ENCODE peak calls at places on chromosomes 16 and 17, in four cellular contexts. One of them, this sample, is unnamed.

GRCh38 chr17:81015135-81015534 is 19.8 kb upstream of the BAIAP2 start:
- DNase-seq in H1: no peak
- DNase-seq in IMR-90: peak
- DNase-seq in H9: no peak
- DNase-seq in this sample: no peak

GRCh38 chr17:76356803-76357456 is 3.2 kb upstream of the PRPSAP1 start:
- DNase-seq in H9: no peak
- DNase-seq in H1: no peak
- DNase-seq in IMR-90: no peak
- DNase-seq in this sample: no peak

GRCh38 chr17:1304962-1305361 is 25.5 kb downstream of the TRARG1 start:
- DNase-seq in H9: no peak
- DNase-seq in IMR-90: no peak
- DNase-seq in H1: no peak
- DNase-seq in this sample: no peak

GRCh38 chr16:80176114-80176513 is 364.7 kb upstream of the DYNLRB2 start:
- DNase-seq in IMR-90: no peak
- DNase-seq in H9: no peak
- DNase-seq in H1: no peak
- DNase-seq in this sample: no peak

GRCh38 chr16:77613115-77613514 is 109.2 kb upstream of the NUDT7 start:
- DNase-seq in H9: no peak
- DNase-seq in IMR-90: no peak
- DNase-seq in H1: no peak
- DNase-seq in this sample: no peak

GRCh38 chr16:29688172-29688571 is 9.2 kb downstream of the QPRT start:
- DNase-seq in H9: no peak
- DNase-seq in IMR-90: no peak
- DNase-seq in H1: no peak
- DNase-seq in this sample: no peak

GRCh38 chr17:63881935-63882601 is at the start of gene GH2:
- DNase-seq in IMR-90: peak
- DNase-seq in H1: no peak
- DNase-seq in H9: peak
- DNase-seq in this sample: peak

GRCh38 chr16:28984091-28984490 is 761 bp upstream of the LAT start:
- DNase-seq in IMR-90: no peak
- DNase-seq in H1: no peak
- DNase-seq in H9: no peak
- DNase-seq in this sample: no peak

GRCh38 chr17:3957735-3958134 is 6.5 kb downstream of the ATP2A3 start:
- DNase-seq in H9: no peak
- DNase-seq in H1: no peak
- DNase-seq in IMR-90: no peak
- DNase-seq in this sample: no peak

GRCh38 chr17:31388770-31389672 is 2.5 kb upstream of the RAB11FIP4 start:
- DNase-seq in H9: peak
- DNase-seq in H1: no peak
- DNase-seq in IMR-90: no peak
- DNase-seq in this sample: peak

GRCh38 chr17:31604936-31605335 is 213.5 kb downstream of the RAB11FIP4 start:
- DNase-seq in H1: no peak
- DNase-seq in H9: no peak
- DNase-seq in IMR-90: no peak
- DNase-seq in this sample: no peak

GRCh38 chr16:57475711-57476339 is 10.5 kb downstream of the DOK4 start:
- DNase-seq in IMR-90: peak
- DNase-seq in H1: peak
- DNase-seq in H9: peak
- DNase-seq in this sample: peak

GRCh38 chr17:81427446-81428120 is 32.3 kb downstream of the BAHCC1 start:
- DNase-seq in IMR-90: no peak
- DNase-seq in H9: no peak
- DNase-seq in H1: no peak
- DNase-seq in this sample: no peak

GRCh38 chr17:79080349-79080748 is 5.7 kb downstream of the ENGASE start:
- DNase-seq in IMR-90: no peak
- DNase-seq in H9: no peak
- DNase-seq in H1: no peak
- DNase-seq in this sample: no peak

GRCh38 chr17:30091771-30092170 is 24.8 kb upstream of the NSRP1 start:
- DNase-seq in H9: no peak
- DNase-seq in IMR-90: peak
- DNase-seq in H1: no peak
- DNase-seq in this sample: no peak

GRCh38 chr17:75778861-75779249 is 5.8 kb upstream of the UNK start:
- DNase-seq in H9: peak
- DNase-seq in IMR-90: peak
- DNase-seq in H1: no peak
- DNase-seq in this sample: no peak

GRCh38 chr17:63203652-63204051 is 237.6 kb downstream of the TANC2 start:
- DNase-seq in H9: no peak
- DNase-seq in IMR-90: no peak
- DNase-seq in H1: no peak
- DNase-seq in this sample: no peak

GRCh38 chr17:79057727-79058400 is 16.8 kb upstream of the ENGASE start:
- DNase-seq in IMR-90: no peak
- DNase-seq in H9: no peak
- DNase-seq in H1: no peak
- DNase-seq in this sample: no peak

GRCh38 chr16:21072976-21073375 is 77.7 kb downstream of the DNAH3 start:
- DNase-seq in H9: no peak
- DNase-seq in IMR-90: no peak
- DNase-seq in H1: no peak
- DNase-seq in this sample: no peak

GRCh38 chr17:73747221-73748002 is 103.2 kb upstream of the SDK2 start:
- DNase-seq in H9: no peak
- DNase-seq in H1: no peak
- DNase-seq in IMR-90: no peak
- DNase-seq in this sample: no peak

GRCh38 chr16:56700195-56700594 is 17.9 kb downstream of the MT1X start:
- DNase-seq in H9: no peak
- DNase-seq in IMR-90: peak
- DNase-seq in H1: no peak
- DNase-seq in this sample: no peak

GRCh38 chr16:56606071-56606687 is 2.2 kb upstream of the MT2A start:
- DNase-seq in IMR-90: peak
- DNase-seq in H1: no peak
- DNase-seq in H9: no peak
- DNase-seq in this sample: no peak

GRCh38 chr17:560379-560935 is 154.2 kb downstream of the VPS53 start:
- DNase-seq in IMR-90: peak
- DNase-seq in H1: no peak
- DNase-seq in H9: no peak
- DNase-seq in this sample: no peak

GRCh38 chr16:970379-970765 is 412 bp downstream of the LMF1 start:
- DNase-seq in IMR-90: no peak
- DNase-seq in H1: no peak
- DNase-seq in H9: no peak
- DNase-seq in this sample: no peak

GRCh38 chr17:7856081-7856791 is 1.1 kb downstream of the NAA38 start:
- DNase-seq in IMR-90: no peak
- DNase-seq in H9: peak
- DNase-seq in H1: no peak
- DNase-seq in this sample: no peak

GRCh38 chr17:19671433-19671832 is 22.9 kb downstream of the ALDH3A2 start:
- DNase-seq in H9: no peak
- DNase-seq in IMR-90: no peak
- DNase-seq in H1: no peak
- DNase-seq in this sample: no peak

GRCh38 chr17:77999413-78000173 is 41.1 kb downstream of the TNRC6C start:
- DNase-seq in H9: no peak
- DNase-seq in H1: no peak
- DNase-seq in IMR-90: peak
- DNase-seq in this sample: peak

DNA sequence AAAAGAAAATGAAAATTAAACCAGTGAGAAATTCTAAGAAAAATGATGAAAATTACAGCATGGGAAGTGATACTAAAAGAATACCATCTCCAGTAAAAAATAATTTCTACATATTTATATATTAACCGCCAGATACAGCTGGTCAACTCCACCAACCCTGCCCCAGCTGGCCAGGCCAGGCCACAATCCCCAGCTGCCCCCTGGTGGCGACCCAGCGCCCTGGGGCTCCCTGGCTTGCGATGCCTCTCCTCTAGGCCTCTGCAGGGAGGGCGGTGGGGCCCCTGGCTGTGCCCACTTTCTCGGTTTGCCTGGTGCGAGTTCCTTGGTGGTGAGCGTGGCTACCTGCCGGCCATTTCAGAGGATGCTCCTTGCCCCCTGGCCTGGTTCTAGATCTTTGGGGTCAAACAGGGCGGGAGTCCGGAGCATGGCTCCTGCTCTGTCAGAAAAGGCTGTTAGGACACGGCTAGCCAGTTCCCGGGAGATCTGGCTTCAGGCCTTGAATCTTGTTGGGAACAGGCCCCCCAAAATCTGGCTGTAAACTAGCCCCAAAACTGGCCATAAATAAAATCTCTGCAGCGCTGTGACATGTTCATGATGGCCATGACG is 14.5 kb downstream of the GLIS2 start:
- DNase-seq in H9: peak
- DNase-seq in H1: no peak
- DNase-seq in IMR-90: peak
- DNase-seq in this sample: peak
- H4K5ac ChIP-seq in H9: no peak
- H4K5ac ChIP-seq in H1: no peak
- H4K5ac ChIP-seq in IMR-90: no peak
- H4K5ac ChIP-seq in this sample: no peak

DNA sequence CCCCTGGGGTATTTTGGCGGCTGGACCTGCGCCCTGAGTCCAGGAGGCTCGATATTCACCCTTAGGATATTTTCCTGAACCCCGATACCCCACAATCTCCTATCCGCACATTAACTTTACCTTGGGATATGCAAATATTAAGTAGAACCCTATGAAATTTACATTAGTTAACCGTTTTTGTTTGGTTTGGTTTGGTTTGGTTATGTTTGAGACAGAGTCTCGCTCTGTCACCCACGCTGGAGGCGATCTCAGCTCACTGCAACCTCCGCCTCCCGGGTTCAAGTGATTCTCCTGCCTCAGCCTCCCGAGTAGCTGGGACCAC is 9.3 kb upstream of the NAGS start:
- DNase-seq in IMR-90: no peak
- DNase-seq in H1: no peak
- DNase-seq in H9: no peak
- DNase-seq in this sample: no peak
- H2BK5ac ChIP-seq in IMR-90: no peak
- H2BK5ac ChIP-seq in H1: no peak
- H2BK5ac ChIP-seq in H9: no peak
- H2BK5ac ChIP-seq in this sample: no peak

GRCh38 chr16:87828071-87828971 is 41.0 kb downstream of the SLC7A5 start:
- DNase-seq in H9: no peak
- DNase-seq in IMR-90: no peak
- DNase-seq in H1: no peak
- DNase-seq in this sample: no peak
- H4K5ac ChIP-seq in H9: no peak
- H4K5ac ChIP-seq in IMR-90: no peak
- H4K5ac ChIP-seq in H1: no peak
- H4K5ac ChIP-seq in this sample: no peak

GRCh38 chr17:59786536-59787319 is 79.3 kb downstream of the VMP1 start:
- DNase-seq in H9: peak
- DNase-seq in IMR-90: peak
- DNase-seq in H1: peak
- DNase-seq in this sample: peak
- H2BK5ac ChIP-seq in H9: no peak
- H2BK5ac ChIP-seq in IMR-90: peak
- H2BK5ac ChIP-seq in H1: peak
- H2BK5ac ChIP-seq in this sample: no peak

GRCh38 chr17:72497915-72498314 is 377.1 kb downstream of the SOX9 start:
- DNase-seq in H1: no peak
- DNase-seq in H9: no peak
- DNase-seq in IMR-90: no peak
- DNase-seq in this sample: no peak
- H4K5ac ChIP-seq in H1: no peak
- H4K5ac ChIP-seq in H9: no peak
- H4K5ac ChIP-seq in IMR-90: no peak
- H4K5ac ChIP-seq in this sample: no peak

GRCh38 chr17:60579551-60579950 is 20.4 kb upstream of the PPM1D start:
- DNase-seq in H1: no peak
- DNase-seq in H9: no peak
- DNase-seq in IMR-90: no peak
- DNase-seq in this sample: peak

GRCh38 chr17:60583008-60583407 is 17.0 kb upstream of the PPM1D start:
- DNase-seq in H9: no peak
- DNase-seq in IMR-90: no peak
- DNase-seq in H1: no peak
- DNase-seq in this sample: no peak

GRCh38 chr17:60579090-60579489 is 20.9 kb upstream of the PPM1D start:
- DNase-seq in IMR-90: peak
- DNase-seq in H1: no peak
- DNase-seq in H9: no peak
- DNase-seq in this sample: no peak

GRCh38 chr17:60573139-60573975 is 26.6 kb upstream of the PPM1D start:
- DNase-seq in H1: no peak
- DNase-seq in IMR-90: peak
- DNase-seq in H9: no peak
- DNase-seq in this sample: peak

DNA sequence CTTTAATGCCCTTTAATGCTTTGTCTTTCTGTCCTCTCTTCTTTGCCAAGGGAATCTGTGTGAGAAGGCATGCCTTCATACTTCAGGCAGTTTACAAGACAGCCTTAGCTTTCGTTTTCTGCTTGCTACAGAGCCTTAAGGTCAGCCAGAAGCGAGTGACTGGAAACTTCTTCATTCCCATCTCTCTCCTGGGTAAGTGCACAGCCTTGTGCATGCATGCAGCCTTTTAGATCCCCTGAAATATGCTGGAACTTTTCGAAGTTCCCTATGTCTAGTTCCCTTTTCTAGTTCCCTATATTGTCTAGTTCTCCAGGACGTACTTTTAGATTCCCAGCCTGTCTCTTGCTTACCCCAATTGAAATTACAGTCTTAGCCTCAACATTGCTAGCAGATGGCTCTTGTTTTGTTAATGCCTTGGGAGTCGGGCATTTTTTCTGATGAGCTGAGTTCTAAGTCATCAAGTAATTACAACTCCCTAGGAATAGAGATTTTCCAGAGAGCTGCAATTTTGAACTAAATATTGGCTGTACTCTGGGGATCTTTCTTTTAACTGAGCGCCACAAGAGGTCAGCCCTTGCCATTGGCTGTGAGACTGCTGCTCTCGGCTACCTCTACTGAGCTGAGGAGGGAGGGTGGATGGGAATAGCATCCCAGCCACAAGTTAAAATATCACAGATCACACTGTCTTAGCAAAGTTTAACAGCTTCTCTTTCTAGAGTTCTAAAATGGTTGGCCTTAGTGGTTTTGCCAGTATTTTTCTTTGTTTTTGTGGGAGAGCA is 22.7 kb upstream of the PPM1D start:
- DNase-seq in IMR-90: peak
- DNase-seq in H9: peak
- DNase-seq in H1: no peak
- DNase-seq in this sample: no peak
- H2BK5ac ChIP-seq in IMR-90: peak
- H2BK5ac ChIP-seq in H9: no peak
- H2BK5ac ChIP-seq in H1: no peak
- H2BK5ac ChIP-seq in this sample: no peak

This sample was measured in mesendoderm.